ENCODE peak calls at places on chromosomes 16 and 17, in eight cellular contexts. H, I, M, S, Y, D, Q and R are unnamed samples.

GRCh38 chr16:26531290-26531730 is 535.4 kb upstream of the C16orf82 start:
- DNase-seq in Q (no peak), I (no peak), M (no peak), D (no peak), H (no peak), Y (no peak), S (peak), R (no peak)

GRCh38 chr16:3822366-3823045 is 58.0 kb downstream of the CREBBP start:
- DNase-seq in Q (no peak), Y (no peak), D (no peak), S (no peak), I (peak), M (no peak), H (no peak), R (no peak)

GRCh38 chr16:86427327-86427935 is 82.9 kb upstream of the FOXF1 start:
- DNase-seq in I (no peak), D (no peak), Q (no peak), H (no peak), S (peak), M (no peak), Y (no peak), R (no peak)

GRCh38 chr17:4856937-4857314 is 23.8 kb downstream of the MINK1 start:
- DNase-seq in Q (no peak), D (no peak), H (no peak), M (no peak), S (no peak), I (no peak), Y (no peak), R (no peak)

GRCh38 chr16:22948603-22949368 is 134.8 kb downstream of the HS3ST2 start:
- DNase-seq in M (peak), D (peak), Y (peak), H (no peak), Q (peak), S (peak), I (peak), R (peak)

GRCh38 chr17:41563607-41564006 is 8.3 kb downstream of the KRT9 start:
- DNase-seq in M (no peak), Y (no peak), I (no peak), S (no peak), Q (no peak), D (no peak), H (no peak), R (no peak)

GRCh38 chr17:6394055-6394454 is 40.9 kb downstream of the AIPL1 start:
- DNase-seq in S (no peak), Y (no peak), M (no peak), H (no peak), I (no peak), D (no peak), Q (no peak), R (no peak)

GRCh38 chr17:73980517-73980916 is 223.0 kb upstream of the RPL38 start:
- DNase-seq in S (no peak), D (no peak), Q (no peak), M (peak), I (no peak), Y (no peak), H (no peak), R (no peak)

GRCh38 chr17:28474035-28474640 is 694 bp downstream of the SLC13A2 start:
- DNase-seq in Y (no peak), M (no peak), D (no peak), S (no peak), I (no peak), Q (no peak), H (no peak), R (no peak)

GRCh38 chr16:5024632-5025031 is 9.1 kb downstream of the NAGPA start:
- DNase-seq in S (peak), D (peak), Q (no peak), Y (peak), I (no peak), H (no peak), M (peak), R (no peak)

GRCh38 chr17:17677299-17678040 is 3.8 kb upstream of the RAI1 start:
- DNase-seq in D (no peak), I (no peak), S (no peak), H (no peak), Y (no peak), M (no peak), Q (no peak), R (no peak)

GRCh38 chr17:71118039-71118438 is 948.7 kb downstream of the KCNJ2 start:
- DNase-seq in Y (no peak), H (no peak), S (peak), I (peak), M (peak), D (no peak), Q (no peak), R (no peak)

GRCh38 chr17:66687570-66688284 is 147.2 kb upstream of the CACNG5 start:
- DNase-seq in D (no peak), S (no peak), Q (no peak), I (no peak), M (no peak), Y (no peak), H (no peak), R (no peak)

GRCh38 chr16:11250091-11250785 is 5.8 kb downstream of the SOCS1 start:
- DNase-seq in Q (no peak), I (peak), Y (no peak), S (peak), M (peak), H (no peak), D (no peak), R (peak)

GRCh38 chr17:78131172-78132085 is 858 bp downstream of the TMC8 start:
- DNase-seq in I (no peak), S (no peak), H (peak), M (peak), Q (no peak), D (no peak), Y (peak), R (no peak)

GRCh38 chr17:12592941-12593340 is 72.7 kb upstream of the MYOCD start:
- DNase-seq in D (no peak), M (no peak), Y (no peak), I (peak), S (no peak), H (no peak), Q (no peak), R (no peak)

GRCh38 chr16:64445245-64445644 is 676.6 kb downstream of the CDH11 start:
- DNase-seq in Q (no peak), S (no peak), Y (no peak), D (no peak), H (no peak), M (no peak), I (no peak), R (no peak)

GRCh38 chr17:78291944-78292910 is 60.8 kb downstream of the TMEM235 start:
- DNase-seq in S (no peak), D (no peak), I (no peak), Y (no peak), M (no peak), H (no peak), Q (no peak), R (no peak)

GRCh38 chr16:31253642-31254045 is 6.1 kb upstream of the ITGAM start:
- DNase-seq in I (peak), Y (no peak), M (no peak), S (no peak), H (no peak), Q (no peak), D (no peak), R (no peak)

GRCh38 chr16:56737539-56737938 is 7.6 kb downstream of the NUP93 start:
- DNase-seq in H (no peak), M (no peak), S (no peak), D (no peak), I (no peak), Y (no peak), Q (no peak), R (no peak)

GRCh38 chr17:35373532-35373983 is at the start of gene SLFN11:
- DNase-seq in Y (peak), S (peak), H (peak), I (peak), Q (peak), M (peak), D (no peak), R (peak)

GRCh38 chr16:87238371-87238715 is 78.8 kb downstream of the C16orf95 start:
- DNase-seq in Q (no peak), D (peak), I (no peak), M (no peak), S (no peak), Y (no peak), H (no peak), R (no peak)

GRCh38 chr17:58447039-58447975 is 30.0 kb upstream of the RNF43 start:
- DNase-seq in I (peak), S (peak), H (peak), M (peak), Y (peak), D (peak), Q (peak), R (peak)

GRCh38 chr17:48728232-48729231 is at the start of gene HOXB13:
- DNase-seq in D (peak), M (peak), Q (no peak), Y (no peak), H (no peak), I (peak), S (peak), R (peak)

GRCh38 chr16:87721622-87722565 is 43.9 kb downstream of the KLHDC4 start:
- DNase-seq in I (no peak), D (no peak), H (no peak), S (peak), M (no peak), Q (no peak), Y (no peak), R (no peak)

GRCh38 chr17:68182940-68183551 is 64.8 kb upstream of the AMZ2 start:
- DNase-seq in M (peak), H (peak), D (no peak), S (no peak), I (no peak), Q (no peak), Y (peak), R (no peak)

GRCh38 chr17:13384626-13385025 is 217.1 kb downstream of the HS3ST3A1 start:
- DNase-seq in M (no peak), D (no peak), I (no peak), H (no peak), S (no peak), Y (no peak), Q (no peak), R (no peak)

GRCh38 chr17:45410144-45411091 is 22.3 kb downstream of the ARHGAP27 start:
- DNase-seq in D (no peak), Q (no peak), Y (peak), S (peak), M (peak), I (no peak), H (peak), R (no peak)

GRCh38 chr17:1123397-1124237 is 56.2 kb downstream of the ABR start:
- DNase-seq in H (no peak), S (peak), I (no peak), Y (no peak), D (no peak), Q (no peak), M (peak), R (no peak)

GRCh38 chr17:81409190-81409935 is 14.1 kb downstream of the BAHCC1 start:
- DNase-seq in M (peak), H (no peak), S (peak), D (peak), I (no peak), Y (no peak), Q (no peak), R (no peak)

GRCh38 chr17:83176272-83176955 is 97.0 kb downstream of the METRNL start:
- DNase-seq in D (peak), S (no peak), I (no peak), H (no peak), Y (no peak), M (no peak), Q (no peak), R (no peak)

GRCh38 chr17:44533533-44534246 is 23.6 kb upstream of the FZD2 start:
- DNase-seq in Y (peak), S (peak), D (peak), H (peak), Q (peak), M (peak), I (peak), R (peak)

GRCh38 chr16:88503374-88503770 is 50.3 kb downstream of the ZFPM1 start:
- DNase-seq in Q (no peak), Y (no peak), H (no peak), M (no peak), I (peak), S (no peak), D (no peak), R (no peak)

GRCh38 chr17:49616086-49616485 is 40.4 kb downstream of the NXPH3 start:
- DNase-seq in D (no peak), S (no peak), M (peak), I (no peak), H (no peak), Q (no peak), Y (no peak), R (no peak)

GRCh38 chr17:3049705-3050295 is 13.6 kb downstream of the OR1D5 start:
- DNase-seq in I (peak), S (no peak), M (no peak), Q (no peak), H (no peak), D (no peak), Y (no peak), R (no peak)

GRCh38 chr16:21217121-21217520 is 5.7 kb upstream of the ZP2 start:
- DNase-seq in M (no peak), D (no peak), Q (no peak), S (no peak), Y (no peak), I (no peak), H (no peak), R (no peak)

GRCh38 chr16:16140537-16140936 is 82.8 kb downstream of the ABCC6 start:
- DNase-seq in Y (no peak), H (no peak), D (no peak), Q (no peak), I (no peak), M (no peak), S (no peak), R (no peak)

GRCh38 chr16:20851601-20852000 is 45.3 kb downstream of the REXO5 start:
- DNase-seq in S (peak), M (no peak), I (peak), H (no peak), D (no peak), Y (no peak), Q (no peak), R (peak)